ENCODE peak calls at places on chromosomes 3 and 15, in seven cellular contexts. K, G, P, D, W, U and I are unnamed samples.

GRCh38 chr3:141412936-141413354 is 44.6 kb downstream of the ZBTB38 start:
- DNase-seq in K (no peak), G (no peak), P (no peak), D (no peak), W (no peak), U (no peak), I (no peak)

GRCh38 chr15:79071901-79072300 is 18.7 kb downstream of the RASGRF1 start:
- DNase-seq in K (no peak), G (no peak), P (no peak), D (no peak), W (no peak), U (no peak), I (no peak)

GRCh38 chr15:47974724-47975123 is 146.1 kb upstream of the SLC24A5 start:
- DNase-seq in K (no peak), G (no peak), P (no peak), D (no peak), W (no peak), U (no peak), I (no peak)

GRCh38 chr15:77048135-77048866 is 22.6 kb downstream of the TSPAN3 start:
- DNase-seq in K (no peak), G (no peak), P (no peak), D (no peak), W (no peak), U (no peak), I (no peak)

GRCh38 chr3:54427951-54428871 is 305.9 kb downstream of the CACNA2D3 start:
- DNase-seq in K (peak; percentile 59), G (peak; percentile 62), P (no peak), D (peak; percentile 81), W (peak; percentile 77), U (no peak), I (peak; percentile 40)

GRCh38 chr3:188819939-188820338 is 351.8 kb upstream of the TPRG1 start:
- DNase-seq in K (no peak), G (no peak), P (no peak), D (no peak), W (no peak), U (no peak), I (no peak)

GRCh38 chr3:98807011-98807410 is 43.9 kb downstream of the ST3GAL6 start:
- DNase-seq in K (no peak), G (no peak), P (no peak), D (no peak), W (no peak), U (no peak), I (no peak)

GRCh38 chr3:18425641-18426403 is 683 bp upstream of the SATB1 start:
- DNase-seq in K (peak; percentile 85), G (peak; percentile 81), P (peak; percentile 70), D (no peak), W (no peak), U (peak; percentile 47), I (peak; percentile 82)

GRCh38 chr15:58627706-58628105 is 121.8 kb downstream of the ADAM10 start:
- DNase-seq in K (no peak), G (no peak), P (no peak), D (no peak), W (no peak), U (no peak), I (no peak)

GRCh38 chr3:31077826-31078225 is 183.4 kb upstream of the GADL1 start:
- DNase-seq in K (no peak), G (no peak), P (no peak), D (no peak), W (no peak), U (no peak), I (no peak)

GRCh38 chr3:107217161-107217560 is 160.1 kb upstream of the CCDC54 start:
- DNase-seq in K (no peak), G (no peak), P (no peak), D (peak; percentile 77), W (peak; percentile 34), U (no peak), I (no peak)

GRCh38 chr15:41900526-41901380 is 6.9 kb upstream of the SPTBN5 start:
- DNase-seq in K (no peak), G (no peak), P (no peak), D (no peak), W (no peak), U (no peak), I (no peak)

GRCh38 chr3:49358217-49358883 is at the start of gene GPX1:
- DNase-seq in K (peak; percentile 95), G (peak; percentile 89), P (peak; percentile 60), D (peak; percentile 63), W (peak; percentile 93), U (peak; percentile 63), I (peak; percentile 85)